ENCODE peak calls at places on chromosomes 13 and 19, in seven cellular contexts. Z, K, H, M, J, D and X are unnamed samples.

GRCh38 chr13:114108141-114108761 is 24.2 kb downstream of the RASA3 start:
- DNase-seq in Z (no peak), K (no peak), H (no peak), M (no peak), J (no peak), D (no peak), X (no peak)

GRCh38 chr13:35496761-35497386 is 20.4 kb upstream of the MAB21L1 start:
- DNase-seq in Z (no peak), K (no peak), H (no peak), M (peak; percentile 12), J (no peak), D (no peak), X (no peak)

GRCh38 chr19:46967578-46968018 is 52.0 kb upstream of the NPAS1 start:
- DNase-seq in Z (no peak), K (no peak), H (no peak), M (no peak), J (no peak), D (peak; percentile 28), X (no peak)

GRCh38 chr13:102548811-102549210 is 48.0 kb upstream of the TPP2 start:
- DNase-seq in Z (no peak), K (no peak), H (no peak), M (no peak), J (peak; percentile 16), D (peak; percentile 35), X (no peak)

GRCh38 chr19:40588110-40588854 is 11.6 kb downstream of the SHKBP1 start:
- DNase-seq in Z (no peak), K (no peak), H (no peak), M (peak; percentile 61), J (peak; percentile 34), D (no peak), X (no peak)

GRCh38 chr19:33410915-33411401 is 37.4 kb downstream of the CEBPG start:
- DNase-seq in Z (no peak), K (no peak), H (no peak), M (no peak), J (no peak), D (no peak), X (no peak)

GRCh38 chr13:103539265-103539664 is 473.0 kb upstream of the SLC10A2 start:
- DNase-seq in Z (no peak), K (no peak), H (no peak), M (no peak), J (no peak), D (peak; percentile 98), X (no peak)

GRCh38 chr13:40644838-40645620 is 21.4 kb downstream of the FOXO1 start:
- DNase-seq in Z (no peak), K (no peak), H (no peak), M (no peak), J (no peak), D (no peak), X (no peak)

GRCh38 chr13:27853345-27853744 is 61.1 kb downstream of the GSX1 start:
- DNase-seq in Z (no peak), K (no peak), H (no peak), M (no peak), J (no peak), D (no peak), X (no peak)

GRCh38 chr19:11699931-11700794 is 38.6 kb downstream of the ZNF823 start:
- DNase-seq in Z (no peak), K (no peak), H (peak; percentile 17), M (peak; percentile 42), J (peak; percentile 45), D (peak; percentile 4), X (no peak)

GRCh38 chr13:34897220-34897619 is 44.9 kb upstream of the NBEA start:
- DNase-seq in Z (no peak), K (no peak), H (no peak), M (no peak), J (no peak), D (no peak), X (no peak)

GRCh38 chr19:51742736-51743288 is 8.9 kb downstream of the FPR1 start:
- DNase-seq in Z (no peak), K (peak; percentile 36), H (no peak), M (peak; percentile 72), J (peak; percentile 49), D (no peak), X (no peak)

GRCh38 chr19:33621811-33622504 is at the start of gene CHST8:
- DNase-seq in Z (no peak), K (no peak), H (no peak), M (peak; percentile 37), J (no peak), D (peak; percentile 32), X (no peak)

GRCh38 chr13:57073983-57074382 is 66.7 kb upstream of the PRR20A start:
- DNase-seq in Z (no peak), K (no peak), H (no peak), M (no peak), J (no peak), D (no peak), X (no peak)

GRCh38 chr13:64459778-64460177 is 2770.4 kb downstream of the PCDH9 start:
- DNase-seq in Z (no peak), K (no peak), H (no peak), M (no peak), J (no peak), D (no peak), X (no peak)

GRCh38 chr19:50332014-50332263 is 2.8 kb upstream of the KCNC3 start:
- DNase-seq in Z (no peak), K (no peak), H (no peak), M (no peak), J (no peak), D (no peak), X (no peak)

GRCh38 chr13:42728507-42729180 is 52.7 kb upstream of the FAM216B start:
- DNase-seq in Z (no peak), K (peak; percentile 78), H (no peak), M (peak; percentile 90), J (peak; percentile 70), D (no peak), X (no peak)

GRCh38 chr19:46489445-46490272 is 6.0 kb downstream of the PNMA8B start:
- DNase-seq in Z (no peak), K (no peak), H (no peak), M (peak; percentile 73), J (no peak), D (no peak), X (no peak)